ENCODE peak calls at places on chromosomes 6 and 20, in four cellular contexts. X is H1, I is mesenchymal stem cell, D is mesendoderm. R is an unnamed sample.

GRCh38 chr6:7173843-7174503 is 66.2 kb downstream of the RREB1 start:
- DNase-seq in X (no peak), I (no peak), D (peak), R (no peak)

GRCh38 chr6:79079425-79080130 is 1.5 kb upstream of the PHIP start:
- DNase-seq in X (no peak), I (peak), D (peak), R (peak)

GRCh38 chr6:93675856-93676255 is 256.5 kb upstream of the EPHA7 start:
- DNase-seq in X (no peak), I (peak), D (no peak), R (no peak)

GRCh38 chr20:57432874-57433491 is 41.8 kb downstream of the RBM38 start:
- DNase-seq in X (no peak), I (peak), D (no peak), R (no peak)

GRCh38 chr6:30061766-30062458 is 847 bp downstream of the POLR1H start:
- DNase-seq in X (no peak), I (peak), D (peak), R (peak)

GRCh38 chr20:61135966-61136365 is 116.1 kb upstream of the CDH4 start:
- DNase-seq in X (no peak), I (no peak), D (no peak), R (no peak)

GRCh38 chr6:149318581-149319286 is 1.2 kb downstream of the TAB2 start:
- DNase-seq in X (no peak), I (peak), D (peak), R (no peak)

GRCh38 chr6:152983637-152984386 is 971 bp upstream of the FBXO5 start:
- DNase-seq in X (peak), I (peak), D (peak), R (peak)

GRCh38 chr6:158607411-158608170 is 37.0 kb downstream of the DYNLT1 start:
- DNase-seq in X (no peak), I (peak), D (no peak), R (peak)

GRCh38 chr6:23611776-23612381 is 514.1 kb upstream of the NRSN1 start:
- DNase-seq in X (no peak), I (no peak), D (peak), R (no peak)

GRCh38 chr6:43923376-43924221 is 153.6 kb downstream of the VEGFA start:
- DNase-seq in X (no peak), I (no peak), D (no peak), R (peak)

GRCh38 chr20:35238746-35239145 is 12.3 kb downstream of the MMP24 start:
- DNase-seq in X (no peak), I (no peak), D (no peak), R (no peak)

GRCh38 chr20:6384956-6385355 is 262.1 kb upstream of the FERMT1 start:
- DNase-seq in X (no peak), I (no peak), D (peak), R (no peak)

GRCh38 chr20:60589624-60590023 is 631.4 kb downstream of the CDH26 start:
- DNase-seq in X (no peak), I (no peak), D (peak), R (peak)

GRCh38 chr20:39862613-39863012 is 826.4 kb downstream of the MAFB start:
- DNase-seq in X (no peak), I (no peak), D (no peak), R (no peak)

GRCh38 chr20:38192323-38192885 is 27.3 kb upstream of the TGM2 start:
- DNase-seq in X (no peak), I (no peak), D (no peak), R (no peak)

GRCh38 chr6:23980965-23981364 is 145.1 kb upstream of the NRSN1 start:
- DNase-seq in X (no peak), I (no peak), D (peak), R (no peak)

GRCh38 chr20:57922701-57923100 is 212.9 kb upstream of the PMEPA1 start:
- DNase-seq in X (no peak), I (no peak), D (no peak), R (no peak)

GRCh38 chr20:16535281-16535680 is 38.0 kb downstream of the KIF16B start:
- DNase-seq in X (no peak), I (no peak), D (no peak), R (no peak)

GRCh38 chr6:42566614-42567208 is 2.9 kb downstream of the UBR2 start:
- DNase-seq in X (no peak), I (no peak), D (no peak), R (no peak)

GRCh38 chr6:131646249-131646670 is 9.2 kb downstream of the ENPP3 start:
- DNase-seq in X (no peak), I (no peak), D (no peak), R (no peak)

GRCh38 chr6:133817460-133818047 is 71.4 kb upstream of the TCF21 start:
- DNase-seq in X (peak), I (no peak), D (peak), R (no peak)

GRCh38 chr6:146931214-146931613 is 273.0 kb upstream of the STXBP5 start:
- DNase-seq in X (no peak), I (no peak), D (no peak), R (no peak)

DNA sequence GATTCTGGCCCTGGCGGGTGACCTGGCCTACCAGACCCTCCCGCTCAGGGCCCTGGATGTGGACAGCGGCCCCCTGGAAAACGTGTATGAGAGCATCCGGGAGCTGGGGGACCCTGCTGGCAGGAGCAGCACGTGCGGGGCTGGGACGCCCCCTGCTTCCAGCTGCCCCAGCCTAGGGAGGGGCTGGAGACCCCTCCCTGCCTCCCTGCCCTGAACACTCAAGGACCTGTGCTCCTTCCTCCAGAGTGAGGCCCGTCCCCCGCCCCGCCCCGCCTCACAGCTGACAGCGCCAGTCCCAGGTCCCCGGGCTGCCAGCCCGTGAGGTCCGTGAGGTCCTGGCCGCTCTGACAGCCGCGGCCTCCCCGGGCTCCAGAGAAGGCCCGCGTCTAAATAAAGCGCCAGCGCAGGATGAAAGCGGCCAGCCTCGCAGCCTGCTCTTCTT is 868 bp upstream of the SLC2A4RG start:
- DNase-seq in X (peak), I (peak), D (peak), R (no peak)
- H3K4me3 ChIP-seq in X (peak), I (peak), D (no peak), R (no peak)

GRCh38 chr6:17972978-17973622 is 14.3 kb downstream of the KIF13A start:
- DNase-seq in X (no peak), I (no peak), D (peak), R (no peak)

GRCh38 chr6:17972074-17972966 is 15.1 kb downstream of the KIF13A start:
- DNase-seq in X (no peak), I (no peak), D (peak), R (no peak)

GRCh38 chr6:17979479-17979878 is 8.0 kb downstream of the KIF13A start:
- DNase-seq in X (no peak), I (no peak), D (no peak), R (no peak)

GRCh38 chr6:17971128-17972073 is 16.0 kb downstream of the KIF13A start:
- DNase-seq in X (no peak), I (peak), D (peak), R (peak)

DNA sequence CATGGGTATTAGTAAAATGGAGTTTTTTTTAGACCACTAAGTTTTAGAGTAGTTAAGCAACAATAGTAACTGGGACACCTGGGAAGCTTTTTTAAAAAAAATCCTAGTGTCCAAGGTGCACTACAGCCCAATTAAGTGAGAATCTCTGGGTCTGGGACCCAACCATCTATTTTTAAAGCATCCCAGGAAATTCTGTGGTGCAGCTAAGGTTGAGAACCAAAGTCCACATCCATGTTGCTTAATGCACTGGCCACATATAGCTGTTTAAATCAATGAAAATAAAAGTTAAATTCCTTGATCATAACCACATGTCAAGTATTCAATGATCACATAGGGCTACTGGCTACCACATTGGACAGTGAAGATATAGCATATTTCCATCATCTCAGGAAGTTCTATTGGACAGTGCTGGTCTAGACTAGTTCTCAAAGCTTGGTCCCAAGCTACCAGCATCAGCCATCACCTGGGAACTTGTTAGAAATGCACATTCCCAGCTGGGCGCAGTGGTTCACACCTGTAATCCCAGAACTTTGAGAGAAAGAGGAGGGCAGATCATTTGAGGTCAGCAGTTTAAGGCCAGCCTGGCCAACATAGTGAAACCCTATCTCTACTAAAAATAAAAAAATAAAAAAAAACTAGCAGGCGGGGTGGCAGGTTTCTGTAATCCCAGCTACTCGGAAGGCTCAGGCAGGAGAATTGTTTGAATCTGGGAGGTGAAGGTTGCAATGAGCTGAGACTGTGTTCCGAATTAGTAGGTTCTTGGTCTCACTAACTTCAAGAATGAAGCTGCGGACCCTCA is 12.7 kb downstream of the KIF13A start:
- DNase-seq in X (no peak), I (no peak), D (no peak), R (no peak)
- H3K4ac ChIP-seq in X (no peak), I (no peak), D (no peak), R (no peak)

DNA sequence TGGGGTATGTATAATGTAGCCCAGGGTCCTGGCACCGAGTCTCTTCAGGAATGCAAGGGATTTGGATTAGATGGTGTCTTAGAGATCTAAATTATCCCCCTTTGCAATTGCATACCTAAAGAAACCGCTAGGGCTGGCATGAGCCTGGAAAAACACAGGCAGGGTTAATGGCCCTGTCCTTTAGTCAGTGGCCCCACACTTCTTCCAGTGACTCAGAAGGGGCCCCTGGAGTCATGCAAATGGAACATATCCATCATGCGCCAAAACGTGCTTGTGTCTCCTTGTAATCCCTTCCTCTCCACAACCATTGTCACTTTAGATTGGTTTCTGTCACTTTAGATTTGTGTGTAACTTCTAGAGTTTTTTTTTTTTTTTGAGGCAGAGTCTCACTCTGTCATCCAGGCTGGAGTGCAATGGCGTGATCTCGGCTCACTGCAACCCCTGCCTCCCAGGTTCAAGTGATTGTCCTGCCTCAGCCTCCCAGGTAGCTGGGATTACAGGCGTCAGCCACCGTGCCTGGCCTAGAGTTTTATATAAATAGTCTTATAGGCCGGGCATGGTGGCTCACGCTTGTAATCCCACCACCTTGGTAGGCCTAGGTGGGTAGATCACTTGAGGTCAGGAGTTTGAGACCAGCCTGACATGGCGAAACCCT is 8.7 kb upstream of the MYBL2 start:
- DNase-seq in X (no peak), I (peak), D (no peak), R (peak)
- H3K4me3 ChIP-seq in X (peak), I (peak), D (peak), R (peak)

GRCh38 chr6:113908801-113909200 is 51.7 kb downstream of the MARCKS start:
- DNase-seq in X (no peak), I (no peak), D (peak), R (no peak)

GRCh38 chr6:113909224-113909856 is 52.2 kb downstream of the MARCKS start:
- DNase-seq in X (no peak), I (peak), D (peak), R (peak)

GRCh38 chr6:113901482-113901881 is 44.3 kb downstream of the MARCKS start:
- DNase-seq in X (no peak), I (no peak), D (no peak), R (peak)

GRCh38 chr6:113903666-113904330 is 46.7 kb downstream of the MARCKS start:
- DNase-seq in X (no peak), I (peak), D (peak), R (peak)

DNA sequence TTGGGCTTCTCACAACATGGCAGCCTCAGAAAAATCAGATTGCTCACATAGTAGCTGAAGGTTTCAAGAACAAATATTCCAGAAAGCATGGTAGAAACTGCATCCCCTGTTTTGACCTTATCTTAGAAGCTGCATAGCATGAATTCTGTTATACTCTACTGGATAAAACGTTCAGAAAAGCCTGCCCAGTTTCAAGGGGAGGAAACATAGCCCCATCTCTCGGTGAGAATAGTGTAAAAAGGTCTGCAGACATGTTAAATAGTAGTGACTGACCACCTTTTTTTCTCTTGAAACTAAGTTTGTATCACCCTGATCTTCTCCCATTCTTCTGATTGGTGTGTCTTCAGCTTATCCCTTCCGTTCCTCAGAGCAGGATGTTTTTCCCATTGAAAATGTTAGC is 50.0 kb downstream of the MARCKS start:
- DNase-seq in X (no peak), I (no peak), D (no peak), R (no peak)
- H3K4ac ChIP-seq in X (no peak), I (no peak), D (no peak), R (no peak)